ENCODE peak calls at places on chromosomes 4 and X, in eight cellular contexts. One of them, this sample, is unnamed.

GRCh38 chr4:68803013-68803412 is 12.8 kb upstream of the UGT2B10 start:
- DNase-seq in fibroblast of gingiva: no peak
- DNase-seq in central memory CD4-positive, alpha-beta T cell: no peak
- DNase-seq in stimulated activated CD8-positive, alpha-beta memory T cell treated with anti-CD3 and anti-CD28 coated beads, Interleukin-4, amount 100 ng/mL, for 24 hours: no peak
- DNase-seq in foreskin fibroblast: no peak
- DNase-seq in AG08395: no peak
- DNase-seq in substantia nigra: no peak
- DNase-seq in activated CD4-positive, CD25-positive, alpha-beta regulatory T cell treated with anti-CD3 and anti-CD28 coated beads, Interleukin-2, amount 50 U/mL, for 16 hours: no peak
- DNase-seq in this sample: no peak

GRCh38 chr4:70915874-70916559 is 13.8 kb downstream of the MOB1B start:
- DNase-seq in fibroblast of gingiva: no peak
- DNase-seq in central memory CD4-positive, alpha-beta T cell: no peak
- DNase-seq in stimulated activated CD8-positive, alpha-beta memory T cell treated with anti-CD3 and anti-CD28 coated beads, Interleukin-4, amount 100 ng/mL, for 24 hours: no peak
- DNase-seq in foreskin fibroblast: no peak
- DNase-seq in AG08395: no peak
- DNase-seq in substantia nigra: no peak
- DNase-seq in activated CD4-positive, CD25-positive, alpha-beta regulatory T cell treated with anti-CD3 and anti-CD28 coated beads, Interleukin-2, amount 50 U/mL, for 16 hours: no peak
- DNase-seq in this sample: no peak

GRCh38 chrX:104330966-104331365 is 76.2 kb upstream of the ESX1 start:
- DNase-seq in fibroblast of gingiva: peak
- DNase-seq in central memory CD4-positive, alpha-beta T cell: no peak
- DNase-seq in stimulated activated CD8-positive, alpha-beta memory T cell treated with anti-CD3 and anti-CD28 coated beads, Interleukin-4, amount 100 ng/mL, for 24 hours: no peak
- DNase-seq in foreskin fibroblast: peak
- DNase-seq in AG08395: peak
- DNase-seq in substantia nigra: no peak
- DNase-seq in activated CD4-positive, CD25-positive, alpha-beta regulatory T cell treated with anti-CD3 and anti-CD28 coated beads, Interleukin-2, amount 50 U/mL, for 16 hours: no peak
- DNase-seq in this sample: no peak

GRCh38 chr4:37732787-37733186 is 46.6 kb upstream of the RELL1 start:
- DNase-seq in fibroblast of gingiva: no peak
- DNase-seq in central memory CD4-positive, alpha-beta T cell: no peak
- DNase-seq in stimulated activated CD8-positive, alpha-beta memory T cell treated with anti-CD3 and anti-CD28 coated beads, Interleukin-4, amount 100 ng/mL, for 24 hours: no peak
- DNase-seq in foreskin fibroblast: no peak
- DNase-seq in AG08395: no peak
- DNase-seq in substantia nigra: no peak
- DNase-seq in activated CD4-positive, CD25-positive, alpha-beta regulatory T cell treated with anti-CD3 and anti-CD28 coated beads, Interleukin-2, amount 50 U/mL, for 16 hours: no peak
- DNase-seq in this sample: no peak

GRCh38 chr4:187304131-187304530 is 580.5 kb upstream of the FAT1 start:
- DNase-seq in fibroblast of gingiva: no peak
- DNase-seq in central memory CD4-positive, alpha-beta T cell: no peak
- DNase-seq in stimulated activated CD8-positive, alpha-beta memory T cell treated with anti-CD3 and anti-CD28 coated beads, Interleukin-4, amount 100 ng/mL, for 24 hours: no peak
- DNase-seq in foreskin fibroblast: no peak
- DNase-seq in AG08395: no peak
- DNase-seq in substantia nigra: no peak
- DNase-seq in activated CD4-positive, CD25-positive, alpha-beta regulatory T cell treated with anti-CD3 and anti-CD28 coated beads, Interleukin-2, amount 50 U/mL, for 16 hours: no peak
- DNase-seq in this sample: no peak

GRCh38 chr4:666436-666810 is 7.7 kb downstream of the ATP5ME start:
- DNase-seq in fibroblast of gingiva: no peak
- DNase-seq in central memory CD4-positive, alpha-beta T cell: no peak
- DNase-seq in stimulated activated CD8-positive, alpha-beta memory T cell treated with anti-CD3 and anti-CD28 coated beads, Interleukin-4, amount 100 ng/mL, for 24 hours: no peak
- DNase-seq in foreskin fibroblast: no peak
- DNase-seq in AG08395: no peak
- DNase-seq in substantia nigra: no peak
- DNase-seq in activated CD4-positive, CD25-positive, alpha-beta regulatory T cell treated with anti-CD3 and anti-CD28 coated beads, Interleukin-2, amount 50 U/mL, for 16 hours: no peak
- DNase-seq in this sample: no peak

GRCh38 chrX:24498975-24499374 is 33.9 kb downstream of the PDK3 start:
- DNase-seq in fibroblast of gingiva: no peak
- DNase-seq in central memory CD4-positive, alpha-beta T cell: peak
- DNase-seq in stimulated activated CD8-positive, alpha-beta memory T cell treated with anti-CD3 and anti-CD28 coated beads, Interleukin-4, amount 100 ng/mL, for 24 hours: no peak
- DNase-seq in foreskin fibroblast: peak
- DNase-seq in AG08395: no peak
- DNase-seq in substantia nigra: no peak
- DNase-seq in activated CD4-positive, CD25-positive, alpha-beta regulatory T cell treated with anti-CD3 and anti-CD28 coated beads, Interleukin-2, amount 50 U/mL, for 16 hours: no peak
- DNase-seq in this sample: no peak

GRCh38 chr4:48409203-48409602 is 67.9 kb downstream of the SLAIN2 start:
- DNase-seq in fibroblast of gingiva: peak
- DNase-seq in central memory CD4-positive, alpha-beta T cell: no peak
- DNase-seq in stimulated activated CD8-positive, alpha-beta memory T cell treated with anti-CD3 and anti-CD28 coated beads, Interleukin-4, amount 100 ng/mL, for 24 hours: no peak
- DNase-seq in foreskin fibroblast: no peak
- DNase-seq in AG08395: no peak
- DNase-seq in substantia nigra: no peak
- DNase-seq in activated CD4-positive, CD25-positive, alpha-beta regulatory T cell treated with anti-CD3 and anti-CD28 coated beads, Interleukin-2, amount 50 U/mL, for 16 hours: no peak
- DNase-seq in this sample: no peak

GRCh38 chr4:152591876-152592275 is 56.0 kb upstream of the FBXW7 start:
- DNase-seq in fibroblast of gingiva: no peak
- DNase-seq in central memory CD4-positive, alpha-beta T cell: no peak
- DNase-seq in stimulated activated CD8-positive, alpha-beta memory T cell treated with anti-CD3 and anti-CD28 coated beads, Interleukin-4, amount 100 ng/mL, for 24 hours: no peak
- DNase-seq in foreskin fibroblast: no peak
- DNase-seq in AG08395: no peak
- DNase-seq in substantia nigra: no peak
- DNase-seq in activated CD4-positive, CD25-positive, alpha-beta regulatory T cell treated with anti-CD3 and anti-CD28 coated beads, Interleukin-2, amount 50 U/mL, for 16 hours: no peak
- DNase-seq in this sample: no peak

GRCh38 chr4:11427201-11427996 is 1.3 kb downstream of the HS3ST1 start:
- DNase-seq in fibroblast of gingiva: no peak
- DNase-seq in central memory CD4-positive, alpha-beta T cell: no peak
- DNase-seq in stimulated activated CD8-positive, alpha-beta memory T cell treated with anti-CD3 and anti-CD28 coated beads, Interleukin-4, amount 100 ng/mL, for 24 hours: no peak
- DNase-seq in foreskin fibroblast: peak
- DNase-seq in AG08395: no peak
- DNase-seq in substantia nigra: no peak
- DNase-seq in activated CD4-positive, CD25-positive, alpha-beta regulatory T cell treated with anti-CD3 and anti-CD28 coated beads, Interleukin-2, amount 50 U/mL, for 16 hours: no peak
- DNase-seq in this sample: no peak

GRCh38 chr4:79875500-79875899 is 197.5 kb downstream of the ANTXR2 start:
- DNase-seq in fibroblast of gingiva: no peak
- DNase-seq in central memory CD4-positive, alpha-beta T cell: no peak
- DNase-seq in stimulated activated CD8-positive, alpha-beta memory T cell treated with anti-CD3 and anti-CD28 coated beads, Interleukin-4, amount 100 ng/mL, for 24 hours: no peak
- DNase-seq in foreskin fibroblast: no peak
- DNase-seq in AG08395: no peak
- DNase-seq in substantia nigra: no peak
- DNase-seq in activated CD4-positive, CD25-positive, alpha-beta regulatory T cell treated with anti-CD3 and anti-CD28 coated beads, Interleukin-2, amount 50 U/mL, for 16 hours: no peak
- DNase-seq in this sample: no peak

GRCh38 chr4:42104521-42104920 is 47.9 kb downstream of the BEND4 start:
- DNase-seq in fibroblast of gingiva: peak
- DNase-seq in central memory CD4-positive, alpha-beta T cell: no peak
- DNase-seq in stimulated activated CD8-positive, alpha-beta memory T cell treated with anti-CD3 and anti-CD28 coated beads, Interleukin-4, amount 100 ng/mL, for 24 hours: no peak
- DNase-seq in foreskin fibroblast: peak
- DNase-seq in AG08395: peak
- DNase-seq in substantia nigra: no peak
- DNase-seq in activated CD4-positive, CD25-positive, alpha-beta regulatory T cell treated with anti-CD3 and anti-CD28 coated beads, Interleukin-2, amount 50 U/mL, for 16 hours: no peak
- DNase-seq in this sample: no peak

GRCh38 chr4:2796261-2797187 is 3.6 kb downstream of the SH3BP2 start:
- DNase-seq in fibroblast of gingiva: peak
- DNase-seq in central memory CD4-positive, alpha-beta T cell: no peak
- DNase-seq in stimulated activated CD8-positive, alpha-beta memory T cell treated with anti-CD3 and anti-CD28 coated beads, Interleukin-4, amount 100 ng/mL, for 24 hours: no peak
- DNase-seq in foreskin fibroblast: peak
- DNase-seq in AG08395: peak
- DNase-seq in substantia nigra: no peak
- DNase-seq in activated CD4-positive, CD25-positive, alpha-beta regulatory T cell treated with anti-CD3 and anti-CD28 coated beads, Interleukin-2, amount 50 U/mL, for 16 hours: no peak
- DNase-seq in this sample: no peak

GRCh38 chrX:10165580-10166247 is 8.9 kb downstream of the CLCN4 start:
- DNase-seq in fibroblast of gingiva: no peak
- DNase-seq in central memory CD4-positive, alpha-beta T cell: no peak
- DNase-seq in stimulated activated CD8-positive, alpha-beta memory T cell treated with anti-CD3 and anti-CD28 coated beads, Interleukin-4, amount 100 ng/mL, for 24 hours: no peak
- DNase-seq in foreskin fibroblast: no peak
- DNase-seq in AG08395: no peak
- DNase-seq in substantia nigra: no peak
- DNase-seq in activated CD4-positive, CD25-positive, alpha-beta regulatory T cell treated with anti-CD3 and anti-CD28 coated beads, Interleukin-2, amount 50 U/mL, for 16 hours: no peak
- DNase-seq in this sample: no peak

GRCh38 chr4:122341906-122342305 is 36.9 kb upstream of the ADAD1 start:
- DNase-seq in fibroblast of gingiva: peak
- DNase-seq in central memory CD4-positive, alpha-beta T cell: no peak
- DNase-seq in stimulated activated CD8-positive, alpha-beta memory T cell treated with anti-CD3 and anti-CD28 coated beads, Interleukin-4, amount 100 ng/mL, for 24 hours: no peak
- DNase-seq in foreskin fibroblast: peak
- DNase-seq in AG08395: peak
- DNase-seq in substantia nigra: no peak
- DNase-seq in activated CD4-positive, CD25-positive, alpha-beta regulatory T cell treated with anti-CD3 and anti-CD28 coated beads, Interleukin-2, amount 50 U/mL, for 16 hours: no peak
- DNase-seq in this sample: no peak

GRCh38 chrX:104482757-104483156 is 83.2 kb upstream of the IL1RAPL2 start:
- DNase-seq in fibroblast of gingiva: no peak
- DNase-seq in central memory CD4-positive, alpha-beta T cell: no peak
- DNase-seq in stimulated activated CD8-positive, alpha-beta memory T cell treated with anti-CD3 and anti-CD28 coated beads, Interleukin-4, amount 100 ng/mL, for 24 hours: no peak
- DNase-seq in foreskin fibroblast: no peak
- DNase-seq in AG08395: no peak
- DNase-seq in substantia nigra: no peak
- DNase-seq in activated CD4-positive, CD25-positive, alpha-beta regulatory T cell treated with anti-CD3 and anti-CD28 coated beads, Interleukin-2, amount 50 U/mL, for 16 hours: no peak
- DNase-seq in this sample: no peak

GRCh38 chr4:172962564-172963353 is 205.9 kb upstream of the GALNT7 start:
- DNase-seq in fibroblast of gingiva: peak
- DNase-seq in central memory CD4-positive, alpha-beta T cell: no peak
- DNase-seq in stimulated activated CD8-positive, alpha-beta memory T cell treated with anti-CD3 and anti-CD28 coated beads, Interleukin-4, amount 100 ng/mL, for 24 hours: no peak
- DNase-seq in foreskin fibroblast: peak
- DNase-seq in AG08395: no peak
- DNase-seq in substantia nigra: no peak
- DNase-seq in activated CD4-positive, CD25-positive, alpha-beta regulatory T cell treated with anti-CD3 and anti-CD28 coated beads, Interleukin-2, amount 50 U/mL, for 16 hours: no peak
- DNase-seq in this sample: no peak

GRCh38 chr4:99885063-99885664 is 9.1 kb downstream of the LAMTOR3 start:
- DNase-seq in fibroblast of gingiva: peak
- DNase-seq in central memory CD4-positive, alpha-beta T cell: peak
- DNase-seq in stimulated activated CD8-positive, alpha-beta memory T cell treated with anti-CD3 and anti-CD28 coated beads, Interleukin-4, amount 100 ng/mL, for 24 hours: no peak
- DNase-seq in foreskin fibroblast: peak
- DNase-seq in AG08395: peak
- DNase-seq in substantia nigra: no peak
- DNase-seq in activated CD4-positive, CD25-positive, alpha-beta regulatory T cell treated with anti-CD3 and anti-CD28 coated beads, Interleukin-2, amount 50 U/mL, for 16 hours: peak
- DNase-seq in this sample: no peak

GRCh38 chr4:40918330-40918729 is 168.6 kb downstream of the NSUN7 start:
- DNase-seq in fibroblast of gingiva: peak
- DNase-seq in central memory CD4-positive, alpha-beta T cell: no peak
- DNase-seq in stimulated activated CD8-positive, alpha-beta memory T cell treated with anti-CD3 and anti-CD28 coated beads, Interleukin-4, amount 100 ng/mL, for 24 hours: no peak
- DNase-seq in foreskin fibroblast: peak
- DNase-seq in AG08395: peak
- DNase-seq in substantia nigra: peak
- DNase-seq in activated CD4-positive, CD25-positive, alpha-beta regulatory T cell treated with anti-CD3 and anti-CD28 coated beads, Interleukin-2, amount 50 U/mL, for 16 hours: no peak
- DNase-seq in this sample: no peak

GRCh38 chr4:147755567-147756295 is 23.8 kb downstream of the ARHGAP10 start:
- DNase-seq in fibroblast of gingiva: peak
- DNase-seq in central memory CD4-positive, alpha-beta T cell: no peak
- DNase-seq in stimulated activated CD8-positive, alpha-beta memory T cell treated with anti-CD3 and anti-CD28 coated beads, Interleukin-4, amount 100 ng/mL, for 24 hours: no peak
- DNase-seq in foreskin fibroblast: peak
- DNase-seq in AG08395: peak
- DNase-seq in substantia nigra: no peak
- DNase-seq in activated CD4-positive, CD25-positive, alpha-beta regulatory T cell treated with anti-CD3 and anti-CD28 coated beads, Interleukin-2, amount 50 U/mL, for 16 hours: no peak
- DNase-seq in this sample: no peak

GRCh38 chr4:110612631-110613269 is 10.1 kb downstream of the PITX2 start:
- DNase-seq in fibroblast of gingiva: no peak
- DNase-seq in central memory CD4-positive, alpha-beta T cell: no peak
- DNase-seq in stimulated activated CD8-positive, alpha-beta memory T cell treated with anti-CD3 and anti-CD28 coated beads, Interleukin-4, amount 100 ng/mL, for 24 hours: no peak
- DNase-seq in foreskin fibroblast: no peak
- DNase-seq in AG08395: no peak
- DNase-seq in substantia nigra: no peak
- DNase-seq in activated CD4-positive, CD25-positive, alpha-beta regulatory T cell treated with anti-CD3 and anti-CD28 coated beads, Interleukin-2, amount 50 U/mL, for 16 hours: no peak
- DNase-seq in this sample: no peak

GRCh38 chr4:72112514-72113156 is 80.8 kb downstream of the NPFFR2 start:
- DNase-seq in fibroblast of gingiva: no peak
- DNase-seq in central memory CD4-positive, alpha-beta T cell: no peak
- DNase-seq in stimulated activated CD8-positive, alpha-beta memory T cell treated with anti-CD3 and anti-CD28 coated beads, Interleukin-4, amount 100 ng/mL, for 24 hours: no peak
- DNase-seq in foreskin fibroblast: peak
- DNase-seq in AG08395: no peak
- DNase-seq in substantia nigra: no peak
- DNase-seq in activated CD4-positive, CD25-positive, alpha-beta regulatory T cell treated with anti-CD3 and anti-CD28 coated beads, Interleukin-2, amount 50 U/mL, for 16 hours: no peak
- DNase-seq in this sample: no peak

GRCh38 chrX:78476701-78477100 is 149.3 kb upstream of the CYSLTR1 start:
- DNase-seq in fibroblast of gingiva: peak
- DNase-seq in central memory CD4-positive, alpha-beta T cell: no peak
- DNase-seq in stimulated activated CD8-positive, alpha-beta memory T cell treated with anti-CD3 and anti-CD28 coated beads, Interleukin-4, amount 100 ng/mL, for 24 hours: no peak
- DNase-seq in foreskin fibroblast: peak
- DNase-seq in AG08395: no peak
- DNase-seq in substantia nigra: no peak
- DNase-seq in activated CD4-positive, CD25-positive, alpha-beta regulatory T cell treated with anti-CD3 and anti-CD28 coated beads, Interleukin-2, amount 50 U/mL, for 16 hours: no peak
- DNase-seq in this sample: no peak

GRCh38 chrX:40010550-40011364 is 87.0 kb downstream of the BCOR start:
- DNase-seq in fibroblast of gingiva: no peak
- DNase-seq in central memory CD4-positive, alpha-beta T cell: no peak
- DNase-seq in stimulated activated CD8-positive, alpha-beta memory T cell treated with anti-CD3 and anti-CD28 coated beads, Interleukin-4, amount 100 ng/mL, for 24 hours: no peak
- DNase-seq in foreskin fibroblast: no peak
- DNase-seq in AG08395: no peak
- DNase-seq in substantia nigra: no peak
- DNase-seq in activated CD4-positive, CD25-positive, alpha-beta regulatory T cell treated with anti-CD3 and anti-CD28 coated beads, Interleukin-2, amount 50 U/mL, for 16 hours: no peak
- DNase-seq in this sample: no peak

GRCh38 chr4:6617246-6617645 is 23.2 kb upstream of the MRFAP1 start:
- DNase-seq in fibroblast of gingiva: no peak
- DNase-seq in central memory CD4-positive, alpha-beta T cell: no peak
- DNase-seq in stimulated activated CD8-positive, alpha-beta memory T cell treated with anti-CD3 and anti-CD28 coated beads, Interleukin-4, amount 100 ng/mL, for 24 hours: no peak
- DNase-seq in foreskin fibroblast: no peak
- DNase-seq in AG08395: no peak
- DNase-seq in substantia nigra: no peak
- DNase-seq in activated CD4-positive, CD25-positive, alpha-beta regulatory T cell treated with anti-CD3 and anti-CD28 coated beads, Interleukin-2, amount 50 U/mL, for 16 hours: no peak
- DNase-seq in this sample: no peak